ENCODE peak calls at places on chromosomes 2 and 18, in six cellular contexts. One of them, this sample, is unnamed.
A peak's percentile ranks its signal among the peaks of the same experiment; 100 is the strongest.

GRCh38 chr2:108911401-108911800 is 77.6 kb downstream of the EDAR start:
- DNase-seq in WTC11: no peak
- DNase-seq in activated T-cell treated with anti-CD3 and anti-CD28 coated beads for 1 hour: no peak
- DNase-seq in ovary: no peak
- DNase-seq in left cardiac atrium: no peak
- DNase-seq in RWPE1: no peak
- DNase-seq in this sample: no peak

GRCh38 chr2:189347540-189347939 is 93.7 kb upstream of the WDR75 start:
- DNase-seq in WTC11: no peak
- DNase-seq in activated T-cell treated with anti-CD3 and anti-CD28 coated beads for 1 hour: no peak
- DNase-seq in ovary: no peak
- DNase-seq in left cardiac atrium: no peak
- DNase-seq in RWPE1: peak; percentile 68
- DNase-seq in this sample: peak; percentile 93

GRCh38 chr2:229488232-229488631 is 217.1 kb upstream of the PID1 start:
- DNase-seq in WTC11: no peak
- DNase-seq in activated T-cell treated with anti-CD3 and anti-CD28 coated beads for 1 hour: no peak
- DNase-seq in ovary: no peak
- DNase-seq in left cardiac atrium: no peak
- DNase-seq in RWPE1: no peak
- DNase-seq in this sample: no peak

GRCh38 chr2:235669269-235669831 is 175.5 kb downstream of the AGAP1 start:
- DNase-seq in WTC11: peak; percentile 90
- DNase-seq in activated T-cell treated with anti-CD3 and anti-CD28 coated beads for 1 hour: no peak
- DNase-seq in ovary: peak; percentile 73
- DNase-seq in left cardiac atrium: peak; percentile 73
- DNase-seq in RWPE1: peak; percentile 49
- DNase-seq in this sample: no peak

GRCh38 chr18:22221350-22221749 is 52.0 kb downstream of the GATA6 start:
- DNase-seq in WTC11: no peak
- DNase-seq in activated T-cell treated with anti-CD3 and anti-CD28 coated beads for 1 hour: no peak
- DNase-seq in ovary: no peak
- DNase-seq in left cardiac atrium: no peak
- DNase-seq in RWPE1: no peak
- DNase-seq in this sample: no peak

GRCh38 chr18:4293337-4293736 is 161.8 kb downstream of the DLGAP1 start:
- DNase-seq in WTC11: no peak
- DNase-seq in activated T-cell treated with anti-CD3 and anti-CD28 coated beads for 1 hour: no peak
- DNase-seq in ovary: no peak
- DNase-seq in left cardiac atrium: no peak
- DNase-seq in RWPE1: no peak
- DNase-seq in this sample: no peak

GRCh38 chr2:10234409-10235094 is 68.2 kb upstream of the HPCAL1 start:
- DNase-seq in WTC11: peak; percentile 8
- DNase-seq in activated T-cell treated with anti-CD3 and anti-CD28 coated beads for 1 hour: no peak
- DNase-seq in ovary: no peak
- DNase-seq in left cardiac atrium: no peak
- DNase-seq in RWPE1: no peak
- DNase-seq in this sample: no peak

GRCh38 chr18:3262234-3263171 is 570 bp downstream of the MYL12B start:
- DNase-seq in WTC11: no peak
- DNase-seq in activated T-cell treated with anti-CD3 and anti-CD28 coated beads for 1 hour: peak; percentile 24
- DNase-seq in ovary: no peak
- DNase-seq in left cardiac atrium: no peak
- DNase-seq in RWPE1: no peak
- DNase-seq in this sample: no peak

GRCh38 chr2:190343500-190344274 is at the start of gene INPP1:
- DNase-seq in WTC11: peak; percentile 60
- DNase-seq in activated T-cell treated with anti-CD3 and anti-CD28 coated beads for 1 hour: peak; percentile 14
- DNase-seq in ovary: peak; percentile 75
- DNase-seq in left cardiac atrium: peak; percentile 89
- DNase-seq in RWPE1: peak; percentile 34
- DNase-seq in this sample: no peak

GRCh38 chr2:26634636-26635230 is 6.4 kb downstream of the CIB4 start:
- DNase-seq in WTC11: no peak
- DNase-seq in activated T-cell treated with anti-CD3 and anti-CD28 coated beads for 1 hour: no peak
- DNase-seq in ovary: no peak
- DNase-seq in left cardiac atrium: no peak
- DNase-seq in RWPE1: no peak
- DNase-seq in this sample: no peak

GRCh38 chr2:20818820-20819219 is 4.1 kb downstream of the LDAH start:
- DNase-seq in WTC11: no peak
- DNase-seq in activated T-cell treated with anti-CD3 and anti-CD28 coated beads for 1 hour: no peak
- DNase-seq in ovary: no peak
- DNase-seq in left cardiac atrium: no peak
- DNase-seq in RWPE1: no peak
- DNase-seq in this sample: no peak

This sample was measured in GM04503.